ENCODE peak calls at places on chromosomes 13 and 19, in nine cellular contexts. A is AG09319, N is adrenal gland, R is neural crest cell, K is lower leg skin, D is brain microvascular endothelial cell, P is progenitor cell of endocrine pancreas, U is HFFc6, Q is endothelial cell. I is an unnamed sample.

GRCh38 chr19:1259206-1259872 is 9.8 kb upstream of the CIRBP start:
- DNase-seq in U (peak), A (no peak), N (peak), Q (peak), K (no peak), R (no peak), D (no peak), P (no peak), I (peak)

GRCh38 chr19:54517483-54517882 is 14.9 kb downstream of the LAIR2 start:
- DNase-seq in K (no peak), N (peak), D (peak), P (no peak), R (peak), A (no peak), U (peak), Q (peak), I (peak)

GRCh38 chr13:109159650-109160309 is 530.4 kb downstream of the MYO16 start:
- DNase-seq in P (no peak), K (no peak), R (no peak), A (no peak), Q (no peak), N (no peak), U (no peak), D (no peak), I (no peak)

GRCh38 chr13:79382545-79383275 is 23.3 kb downstream of the RBM26 start:
- DNase-seq in K (no peak), R (no peak), N (no peak), Q (no peak), P (no peak), A (no peak), U (no peak), D (no peak), I (no peak)

GRCh38 chr13:42259515-42259914 is 12.4 kb upstream of the AKAP11 start:
- DNase-seq in Q (no peak), D (no peak), R (no peak), N (no peak), K (no peak), P (no peak), A (no peak), U (no peak), I (no peak)

GRCh38 chr19:41373993-41374392 is 2.3 kb upstream of the TMEM91 start:
- DNase-seq in P (no peak), N (peak), U (peak), D (peak), A (peak), R (no peak), K (no peak), Q (no peak), I (no peak)

GRCh38 chr19:51136333-51136732 is 5.8 kb upstream of the SIGLEC7 start:
- DNase-seq in N (no peak), D (no peak), R (no peak), K (no peak), U (no peak), P (no peak), A (no peak), Q (no peak), I (no peak)

GRCh38 chr13:100876044-100876403 is 201.4 kb upstream of the TMTC4 start:
- DNase-seq in Q (no peak), U (no peak), R (no peak), D (no peak), P (no peak), N (no peak), A (no peak), K (no peak), I (no peak)

GRCh38 chr19:10270180-10270615 is 722 bp upstream of the ICAM1 start:
- DNase-seq in A (no peak), N (peak), K (peak), Q (no peak), U (no peak), P (no peak), R (no peak), D (no peak), I (peak)

GRCh38 chr19:1833540-1833939 is 14.7 kb downstream of the REXO1 start:
- DNase-seq in D (no peak), K (no peak), Q (no peak), A (no peak), N (peak), U (no peak), R (no peak), P (no peak), I (no peak)

GRCh38 chr19:1513492-1514294 is 874 bp upstream of the ADAMTSL5 start:
- DNase-seq in A (peak), R (no peak), N (no peak), D (no peak), P (no peak), Q (peak), U (peak), K (no peak), I (peak)

GRCh38 chr13:114313061-114313860 is 1.0 kb upstream of the CHAMP1 start:
- DNase-seq in K (no peak), R (no peak), U (no peak), Q (no peak), P (no peak), D (no peak), N (peak), A (no peak), I (no peak)

GRCh38 chr19:54287456-54287855 is 6.5 kb upstream of the LILRB2 start:
- DNase-seq in A (peak), P (no peak), D (peak), R (no peak), Q (no peak), K (no peak), U (peak), N (no peak), I (no peak)

GRCh38 chr19:28234637-28235036 is 978.3 kb downstream of the UQCRFS1 start:
- DNase-seq in A (no peak), R (no peak), K (no peak), Q (no peak), P (no peak), U (no peak), N (no peak), D (peak), I (no peak)

GRCh38 chr19:18682807-18683108 is 722 bp upstream of the CRTC1 start:
- DNase-seq in U (no peak), A (no peak), N (no peak), K (no peak), P (no peak), D (no peak), Q (no peak), R (no peak), I (no peak)

GRCh38 chr13:59790626-59791025 is 373.1 kb downstream of the DIAPH3 start:
- DNase-seq in N (no peak), D (peak), A (no peak), Q (no peak), U (no peak), P (no peak), R (no peak), K (no peak), I (no peak)

GRCh38 chr13:93709511-93710244 is 483.1 kb downstream of the GPC6 start:
- DNase-seq in K (no peak), U (no peak), A (peak), Q (no peak), R (no peak), N (no peak), P (no peak), D (no peak), I (no peak)

GRCh38 chr13:23434431-23434830 is 929 bp upstream of the SACS start:
- DNase-seq in D (no peak), U (no peak), K (no peak), P (no peak), R (no peak), N (no peak), A (no peak), Q (no peak), I (no peak)

GRCh38 chr19:54463531-54464043 is at the start of gene LENG9:
- DNase-seq in Q (peak), A (peak), K (peak), D (peak), N (peak), R (peak), U (peak), P (peak), I (peak)

GRCh38 chr19:15787611-15788155 is at the start of gene OR10H5:
- DNase-seq in R (no peak), K (no peak), P (no peak), Q (no peak), U (no peak), N (no peak), D (no peak), A (no peak), I (no peak)

GRCh38 chr13:71703145-71703544 is 163.9 kb downstream of the DACH1 start:
- DNase-seq in U (no peak), K (no peak), P (no peak), D (no peak), N (no peak), R (no peak), Q (no peak), A (no peak), I (no peak)

GRCh38 chr13:25966086-25966485 is 85.7 kb downstream of the SHISA2 start:
- DNase-seq in D (peak), U (no peak), K (no peak), N (no peak), Q (no peak), R (no peak), A (no peak), P (no peak), I (no peak)

GRCh38 chr13:113116871-113117271 is 5.7 kb upstream of the F10 start:
- DNase-seq in A (no peak), U (no peak), P (no peak), Q (no peak), N (no peak), R (no peak), D (no peak), K (no peak), I (peak)

GRCh38 chr13:51063909-51064308 is 47.2 kb downstream of the C13orf42 start:
- DNase-seq in A (no peak), N (no peak), U (no peak), Q (no peak), R (no peak), P (no peak), D (no peak), K (no peak), I (no peak)

GRCh38 chr19:29001922-29002247 is 211.1 kb downstream of the UQCRFS1 start:
- DNase-seq in N (no peak), R (no peak), K (no peak), Q (no peak), D (no peak), U (no peak), P (no peak), A (no peak), I (no peak)

GRCh38 chr13:21606781-21607180 is 2.8 kb upstream of the MICU2 start:
- DNase-seq in A (no peak), U (no peak), N (no peak), R (no peak), K (no peak), Q (no peak), P (no peak), D (no peak), I (no peak)

GRCh38 chr19:54806516-54806838 is 3.1 kb downstream of the KIR2DL4 start:
- DNase-seq in D (no peak), U (no peak), N (no peak), Q (no peak), A (no peak), K (no peak), P (no peak), R (no peak), I (no peak)

GRCh38 chr19:31185261-31185660 is 164.0 kb downstream of the TSHZ3 start:
- DNase-seq in R (no peak), Q (no peak), U (no peak), D (no peak), N (no peak), A (no peak), K (no peak), P (no peak), I (no peak)
- TF ChIP-seq CTCF in R (no peak), Q (no peak), U (no peak), D (no peak), N (no peak), A (peak), K (no peak), P (no peak), I (no peak)

GRCh38 chr13:49967456-49967855 is 29.4 kb upstream of the TRIM13 start:
- DNase-seq in K (no peak), D (no peak), A (no peak), R (no peak), N (no peak), Q (no peak), U (no peak), P (no peak), I (no peak)
- TF ChIP-seq CTCF in K (no peak), D (no peak), A (no peak), R (no peak), N (no peak), Q (no peak), U (no peak), P (no peak), I (no peak)

GRCh38 chr19:5254543-5254942 is 86.1 kb downstream of the PTPRS start:
- DNase-seq in A (no peak), D (no peak), N (no peak), U (no peak), Q (no peak), P (no peak), R (no peak), K (no peak), I (no peak)

GRCh38 chr19:5251096-5252065 is 89.2 kb downstream of the PTPRS start:
- DNase-seq in A (no peak), P (no peak), Q (no peak), D (no peak), K (no peak), N (no peak), R (no peak), U (no peak), I (no peak)

GRCh38 chr19:5254944-5255343 is 85.7 kb downstream of the PTPRS start:
- DNase-seq in D (no peak), P (no peak), Q (no peak), K (no peak), A (no peak), U (no peak), N (no peak), R (no peak), I (no peak)

GRCh38 chr19:5255602-5256231 is 84.9 kb downstream of the PTPRS start:
- DNase-seq in U (no peak), D (no peak), A (no peak), R (no peak), K (no peak), P (no peak), N (no peak), Q (no peak), I (no peak)

DNA sequence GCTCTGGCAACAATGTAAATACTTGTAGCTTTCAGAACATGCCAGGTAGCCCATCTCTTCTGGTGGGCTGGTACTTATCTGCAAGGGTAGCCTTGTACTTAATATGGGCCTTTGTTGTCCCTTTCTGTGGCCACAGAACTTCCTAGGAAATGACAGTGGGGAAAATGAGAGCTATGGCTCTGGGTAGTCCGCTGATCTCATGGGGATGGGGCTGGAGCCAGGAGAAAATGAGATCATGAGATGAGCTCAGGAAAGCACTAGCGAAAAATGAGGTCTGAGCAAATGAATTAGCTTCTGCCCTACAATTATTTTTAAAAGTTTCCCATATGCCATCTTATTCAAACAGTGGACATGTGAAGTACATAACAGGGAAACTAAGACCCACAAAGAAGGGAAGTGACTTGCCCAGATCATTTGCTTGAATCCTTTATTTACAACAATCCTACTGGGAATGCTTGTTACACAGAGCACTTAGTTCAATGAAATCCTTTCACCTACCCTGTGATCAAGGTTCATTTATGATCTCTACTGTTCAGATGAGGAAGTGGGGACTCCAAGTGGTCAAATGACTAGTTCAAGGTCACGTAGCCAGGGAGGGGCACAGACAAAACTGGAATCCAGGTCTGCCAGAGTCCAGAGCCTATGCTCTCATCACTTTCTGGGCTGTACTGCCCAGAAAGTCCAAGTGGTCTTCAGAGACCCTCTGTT is 87.1 kb downstream of the PTPRS start:
- DNase-seq in N (no peak), R (no peak), Q (no peak), A (no peak), K (no peak), D (peak), P (no peak), U (no peak), I (no peak)
- TF ChIP-seq CTCF in N (no peak), R (no peak), Q (no peak), A (no peak), K (no peak), D (no peak), P (no peak), U (no peak), I (no peak)

GRCh38 chr13:110644892-110645521 is 29.7 kb downstream of the NAXD start:
- DNase-seq in N (peak), R (peak), Q (peak), A (peak), P (peak), D (peak), U (peak), K (no peak), I (peak)
- TF ChIP-seq CTCF in N (no peak), R (peak), Q (no peak), A (no peak), P (peak), D (peak), U (peak), K (no peak), I (no peak)

GRCh38 chr13:43304449-43304848 is 281.1 kb downstream of the DNAJC15 start:
- DNase-seq in K (no peak), N (no peak), R (no peak), U (no peak), D (no peak), Q (no peak), P (no peak), A (no peak), I (no peak)

GRCh38 chr13:43305416-43305815 is 282.0 kb downstream of the DNAJC15 start:
- DNase-seq in K (no peak), R (no peak), U (no peak), A (no peak), Q (no peak), P (no peak), D (no peak), N (no peak), I (no peak)

GRCh38 chr13:43306364-43306763 is 283.0 kb downstream of the DNAJC15 start:
- DNase-seq in N (no peak), Q (no peak), K (no peak), U (no peak), P (no peak), D (no peak), R (no peak), A (no peak), I (no peak)

GRCh38 chr13:43303040-43303729 is 279.8 kb downstream of the DNAJC15 start:
- DNase-seq in Q (peak), U (peak), K (no peak), N (peak), A (peak), D (peak), P (peak), R (peak), I (no peak)

DNA sequence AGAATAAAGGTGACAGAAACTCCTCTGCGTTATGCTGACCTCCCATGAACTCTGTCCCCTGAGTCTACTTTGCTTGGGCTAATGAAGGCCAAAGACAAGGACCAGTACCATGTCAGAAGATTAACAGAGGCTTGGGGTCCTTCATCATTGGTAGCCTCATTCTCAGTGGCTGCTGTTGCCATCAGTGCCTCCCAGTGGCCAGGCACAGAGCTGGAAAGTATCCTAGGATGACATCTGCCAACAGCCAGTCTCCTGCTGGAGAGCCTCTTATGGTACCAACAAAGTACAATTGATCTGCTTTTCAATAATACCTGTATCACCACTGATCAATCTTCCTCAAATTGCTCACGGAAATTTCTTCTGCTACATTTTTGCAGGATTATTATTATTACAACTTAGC is 281.6 kb downstream of the DNAJC15 start:
- DNase-seq in U (no peak), R (no peak), A (no peak), P (no peak), Q (no peak), D (no peak), N (no peak), K (no peak), I (no peak)
- TF ChIP-seq CTCF in U (peak), R (no peak), A (no peak), P (no peak), Q (no peak), D (peak), N (no peak), K (no peak), I (no peak)

GRCh38 chr13:99227909-99228688 is 27.4 kb downstream of the UBAC2 start:
- DNase-seq in K (no peak), P (no peak), Q (no peak), R (no peak), D (no peak), N (no peak), U (no peak), A (no peak), I (no peak)
- TF ChIP-seq CTCF in K (no peak), P (no peak), Q (no peak), R (no peak), D (no peak), N (no peak), U (no peak), A (no peak), I (no peak)

GRCh38 chr13:98025480-98026025 is 72.1 kb downstream of the IPO5 start:
- DNase-seq in P (no peak), N (no peak), K (no peak), D (no peak), A (no peak), U (no peak), R (no peak), Q (no peak), I (no peak)

GRCh38 chr13:98022210-98022609 is 68.7 kb downstream of the IPO5 start:
- DNase-seq in K (peak), R (no peak), U (peak), N (peak), Q (no peak), D (peak), P (no peak), A (peak), I (no peak)

GRCh38 chr13:98018293-98018692 is 64.8 kb downstream of the IPO5 start:
- DNase-seq in D (no peak), A (no peak), K (no peak), Q (no peak), R (no peak), U (no peak), N (no peak), P (no peak), I (no peak)

GRCh38 chr13:98019186-98019585 is 65.7 kb downstream of the IPO5 start:
- DNase-seq in R (no peak), D (no peak), U (no peak), P (no peak), Q (no peak), N (no peak), K (no peak), A (no peak), I (no peak)

DNA sequence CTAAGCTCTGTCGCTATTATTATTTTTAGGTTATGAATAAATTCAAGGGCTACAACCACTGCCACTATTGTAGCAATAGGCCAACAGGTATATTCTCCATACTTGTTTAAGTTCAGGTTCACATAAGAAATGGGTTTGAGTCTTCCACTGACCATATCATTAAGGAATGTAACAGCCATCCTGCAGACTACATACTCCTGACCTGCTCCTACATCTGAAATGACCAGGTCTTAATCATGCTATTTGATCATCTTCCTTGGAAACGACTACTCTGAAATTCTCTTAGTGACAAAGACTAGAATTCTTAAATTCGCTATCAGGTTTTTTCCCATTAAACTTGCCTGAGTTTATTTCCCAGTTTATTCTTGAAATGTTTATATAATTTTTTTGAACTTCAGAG is 66.8 kb downstream of the IPO5 start:
- DNase-seq in R (no peak), K (no peak), A (no peak), U (peak), D (no peak), P (no peak), Q (no peak), N (no peak), I (no peak)
- TF ChIP-seq CTCF in R (no peak), K (no peak), A (no peak), U (no peak), D (no peak), P (no peak), Q (no peak), N (no peak), I (no peak)

GRCh38 chr19:44904426-44904994 is 1.1 kb upstream of the APOE start:
- DNase-seq in D (no peak), U (no peak), R (no peak), A (no peak), N (peak), K (no peak), Q (no peak), P (no peak), I (no peak)
- TF ChIP-seq CTCF in D (peak), U (peak), R (peak), A (no peak), N (no peak), K (no peak), Q (no peak), P (peak), I (no peak)